ENCODE peak calls at places on chromosomes 5 and 9, in seven cellular contexts. A, D, N, X, E, T and I are unnamed samples.

GRCh38 chr5:118405650-118406061 is 582.7 kb downstream of the DTWD2 start:
- DNase-seq in N (no peak), T (no peak), E (no peak), D (peak; percentile 12), A (no peak), X (no peak), I (no peak)

GRCh38 chr5:153463806-153464205 is 26.7 kb upstream of the GRIA1 start:
- DNase-seq in E (no peak), X (no peak), T (no peak), D (no peak), A (no peak), N (no peak), I (no peak)

GRCh38 chr5:132280371-132281240 is 13.6 kb upstream of the SLC22A4 start:
- DNase-seq in X (no peak), A (no peak), T (no peak), N (no peak), D (no peak), E (no peak), I (no peak)

GRCh38 chr5:57277085-57277484 is 103.2 kb downstream of the GPBP1 start:
- DNase-seq in A (no peak), N (no peak), E (no peak), X (no peak), D (no peak), T (no peak), I (no peak)

GRCh38 chr5:176542596-176543427 is 5.6 kb upstream of the RNF44 start:
- DNase-seq in X (no peak), D (peak; percentile 42), A (peak; percentile 74), T (peak; percentile 38), N (no peak), E (no peak), I (no peak)

GRCh38 chr9:110048473-110048975 is 159.4 kb downstream of the C9orf152 start:
- DNase-seq in T (peak; percentile 87), E (peak; percentile 63), D (peak; percentile 88), N (peak; percentile 25), X (peak; percentile 48), A (peak; percentile 91), I (peak; percentile 85)

GRCh38 chr5:27328480-27328879 is 290.1 kb upstream of the CDH9 start:
- DNase-seq in D (no peak), E (no peak), A (no peak), T (no peak), X (no peak), N (no peak), I (no peak)

GRCh38 chr5:147534172-147534951 is 24.5 kb upstream of the DPYSL3 start:
- DNase-seq in A (no peak), D (no peak), X (no peak), T (no peak), N (no peak), E (no peak), I (no peak)

GRCh38 chr9:82332018-82332773 is 343.6 kb downstream of the SPATA31D1 start:
- DNase-seq in E (no peak), D (no peak), X (no peak), N (no peak), A (no peak), T (no peak), I (no peak)

GRCh38 chr5:2334686-2335085 is 416.8 kb downstream of the IRX2 start:
- DNase-seq in E (no peak), D (peak; percentile 41), A (no peak), T (no peak), X (no peak), N (no peak), I (no peak)

GRCh38 chr5:15763754-15764153 is 263.8 kb downstream of the FBXL7 start:
- DNase-seq in A (no peak), E (no peak), X (no peak), T (no peak), N (no peak), D (no peak), I (no peak)

GRCh38 chr5:57777174-57777581 is 294.6 kb upstream of the ACTBL2 start:
- DNase-seq in E (no peak), N (no peak), A (no peak), X (no peak), T (no peak), D (no peak), I (no peak)

GRCh38 chr9:15729507-15729906 is 176.7 kb downstream of the CCDC171 start:
- DNase-seq in A (no peak), N (no peak), X (no peak), D (no peak), T (no peak), E (no peak), I (no peak)

GRCh38 chr5:79202076-79202475 is 33.9 kb upstream of the JMY start:
- DNase-seq in E (no peak), N (no peak), A (no peak), X (no peak), T (no peak), D (no peak), I (no peak)

GRCh38 chr5:130885718-130886117 is 279.3 kb downstream of the HINT1 start:
- DNase-seq in T (no peak), E (no peak), X (no peak), N (no peak), D (no peak), A (no peak), I (no peak)

GRCh38 chr5:131640043-131640856 is 5.2 kb upstream of the RAPGEF6 start:
- DNase-seq in X (peak; percentile 10), D (no peak), N (peak; percentile 23), A (no peak), E (no peak), T (no peak), I (no peak)

GRCh38 chr5:83368317-83368716 is 103.2 kb upstream of the VCAN start:
- DNase-seq in N (no peak), A (peak; percentile 38), E (no peak), T (peak; percentile 23), D (no peak), X (no peak), I (no peak)

GRCh38 chr5:72673623-72674022 is 142.8 kb upstream of the TNPO1 start:
- DNase-seq in X (no peak), E (no peak), N (no peak), D (no peak), A (no peak), T (no peak), I (no peak)